ENCODE peak calls at places on chromosome 6, in eight cellular contexts. V is endothelial cell of umbilical vein, B is gastrocnemius medialis, I is breast epithelium, W is left lung, E is Panc1, F is fibroblast of mammary gland, X is neural progenitor cell. N is an unnamed sample.

GRCh38 chr6:25717856-25718740 is 36.4 kb upstream of the SLC17A4 start:
- DNase-seq in V (peak), B (no peak), I (no peak), W (no peak), E (no peak), F (peak), X (peak), N (no peak)

GRCh38 chr6:104943781-104944180 is 13.1 kb upstream of the LIN28B start:
- DNase-seq in V (peak), B (no peak), I (no peak), W (no peak), E (no peak), F (peak), X (peak), N (no peak)

GRCh38 chr6:54193560-54193959 is 82.3 kb downstream of the MLIP start:
- DNase-seq in V (peak), B (no peak), I (no peak), W (no peak), E (no peak), F (no peak), X (no peak), N (no peak)

GRCh38 chr6:13404115-13404891 is 76.0 kb upstream of the TBC1D7 start:
- DNase-seq in V (peak), B (no peak), I (no peak), W (no peak), E (no peak), F (peak), X (no peak), N (no peak)

GRCh38 chr6:148435386-148435785 is 92.7 kb downstream of the SASH1 start:
- DNase-seq in V (no peak), B (no peak), I (no peak), W (no peak), E (no peak), F (peak), X (no peak), N (no peak)

GRCh38 chr6:135159531-135159930 is 21.6 kb upstream of the MYB start:
- DNase-seq in V (no peak), B (no peak), I (no peak), W (no peak), E (no peak), F (no peak), X (no peak), N (no peak)

GRCh38 chr6:130632288-130632687 is 194.9 kb upstream of the SMLR1 start:
- DNase-seq in V (no peak), B (no peak), I (no peak), W (no peak), E (no peak), F (no peak), X (peak), N (no peak)

GRCh38 chr6:166776571-166776970 is 149.5 kb upstream of the RPS6KA2 start:
- DNase-seq in V (no peak), B (no peak), I (no peak), W (no peak), E (no peak), F (no peak), X (no peak), N (peak)

GRCh38 chr6:167791036-167791779 is 35.5 kb upstream of the AFDN start:
- DNase-seq in V (no peak), B (no peak), I (no peak), W (no peak), E (no peak), F (no peak), X (no peak), N (peak)

GRCh38 chr6:98532004-98532403 is 302.4 kb upstream of the POU3F2 start:
- DNase-seq in V (no peak), B (no peak), I (no peak), W (no peak), E (no peak), F (no peak), X (no peak), N (no peak)

GRCh38 chr6:31597006-31597405 is 4.2 kb upstream of the NCR3 start:
- DNase-seq in V (peak), B (no peak), I (no peak), W (no peak), E (no peak), F (peak), X (peak), N (no peak)

GRCh38 chr6:144265390-144265789 is 19.7 kb upstream of the UTRN start:
- DNase-seq in V (peak), B (no peak), I (no peak), W (no peak), E (peak), F (peak), X (peak), N (no peak)

GRCh38 chr6:38796006-38796405 is 80.9 kb downstream of the DNAH8 start:
- DNase-seq in V (peak), B (no peak), I (no peak), W (no peak), E (no peak), F (no peak), X (no peak), N (no peak)

GRCh38 chr6:139161817-139162284 is 27.0 kb downstream of the HECA start:
- DNase-seq in V (no peak), B (no peak), I (no peak), W (no peak), E (no peak), F (no peak), X (no peak), N (no peak)

GRCh38 chr6:81894788-81895221 is 142.3 kb upstream of the TENT5A start:
- DNase-seq in V (no peak), B (no peak), I (no peak), W (no peak), E (no peak), F (peak), X (peak), N (peak)

GRCh38 chr6:48388045-48388444 is 277.0 kb upstream of the PTCHD4 start:
- DNase-seq in V (no peak), B (no peak), I (no peak), W (no peak), E (no peak), F (no peak), X (no peak), N (no peak)

GRCh38 chr6:97207383-97207782 is 75.6 kb downstream of the MMS22L start:
- DNase-seq in V (no peak), B (no peak), I (no peak), W (no peak), E (no peak), F (no peak), X (no peak), N (no peak)

GRCh38 chr6:43976706-43977403 is 150.4 kb downstream of the MRPL14 start:
- DNase-seq in V (no peak), B (no peak), I (no peak), W (no peak), E (no peak), F (no peak), X (no peak), N (no peak)

GRCh38 chr6:136762022-136762975 is 30.0 kb downstream of the MAP3K5 start:
- DNase-seq in V (no peak), B (no peak), I (no peak), W (no peak), E (no peak), F (no peak), X (no peak), N (no peak)

GRCh38 chr6:136763716-136764521 is 28.4 kb downstream of the MAP3K5 start:
- DNase-seq in V (no peak), B (no peak), I (no peak), W (no peak), E (no peak), F (no peak), X (no peak), N (no peak)

GRCh38 chr6:136763255-136763654 is 29.0 kb downstream of the MAP3K5 start:
- DNase-seq in V (no peak), B (no peak), I (no peak), W (no peak), E (no peak), F (no peak), X (no peak), N (no peak)

GRCh38 chr6:136764522-136764993 is 27.7 kb downstream of the MAP3K5 start:
- DNase-seq in V (no peak), B (no peak), I (no peak), W (no peak), E (no peak), F (no peak), X (no peak), N (no peak)

DNA sequence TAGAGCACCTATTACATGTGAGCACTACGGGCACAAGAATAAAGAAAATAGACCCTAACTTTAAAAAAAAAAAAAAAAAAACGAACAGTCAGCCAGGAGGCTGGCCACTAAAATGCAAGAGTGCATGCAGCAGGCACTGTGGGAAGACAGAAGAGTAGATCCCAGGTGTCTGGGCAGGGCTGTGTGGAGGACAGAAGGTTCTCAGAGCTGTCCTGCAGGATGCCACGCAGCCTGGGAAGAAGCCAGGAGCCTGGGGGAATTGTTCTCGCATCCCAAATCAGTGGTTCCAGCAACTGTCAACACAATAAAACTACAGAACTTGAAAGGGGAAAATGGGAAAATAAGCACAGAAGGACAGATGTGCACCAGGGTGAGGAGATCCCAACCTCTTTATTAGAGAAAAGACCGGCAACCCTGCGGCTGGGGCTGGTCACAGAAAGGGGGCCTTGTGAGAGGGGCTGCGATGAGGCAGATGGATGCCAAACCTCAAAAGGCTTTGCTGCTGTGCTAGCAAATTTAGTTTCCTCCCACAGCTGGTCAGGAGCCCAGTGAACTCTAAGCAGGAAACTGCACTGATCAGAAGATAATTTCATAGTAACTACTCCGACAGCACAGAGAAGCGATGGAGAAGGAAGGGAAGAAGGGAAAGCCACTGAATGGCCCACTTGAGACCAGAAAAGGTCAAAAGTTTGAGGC is 30.9 kb downstream of the MAP3K5 start:
- DNase-seq in V (peak), B (no peak), I (peak), W (no peak), E (no peak), F (peak), X (no peak), N (no peak)
- H3K4me3 ChIP-seq in V (no peak), B (peak), I (peak), W (no peak), E (no peak), F (no peak), X (no peak), N (no peak)

GRCh38 chr6:109397020-109397419 is 14.8 kb upstream of the CD164 start:
- DNase-seq in V (peak), B (no peak), I (no peak), W (no peak), E (no peak), F (peak), X (no peak), N (no peak)
- TF ChIP-seq CTCF in V (no peak), B (no peak), I (no peak), W (no peak), E (peak), F (peak), X (peak), N (no peak)

GRCh38 chr6:6006428-6007310 is at the start of gene NRN1:
- DNase-seq in V (peak), B (no peak), I (no peak), W (no peak), E (no peak), F (peak), X (peak), N (no peak)
- H3K4me3 ChIP-seq in V (peak), B (peak), I (peak), W (peak), E (peak), F (peak), X (peak), N (peak)

GRCh38 chr6:164347455-164347854 is 932.9 kb downstream of the QKI start:
- DNase-seq in V (no peak), B (no peak), I (no peak), W (no peak), E (no peak), F (no peak), X (no peak), N (no peak)
- TF ChIP-seq CTCF in V (peak), B (no peak), I (no peak), W (no peak), E (no peak), F (peak), X (peak), N (no peak)

N was measured in lower leg skin.